ENCODE peak calls at places on chromosomes 2 and 18, in eight cellular contexts. O, C, K, J, U, L, M and D are unnamed samples.

GRCh38 chr2:53770264-53770663 is 2.7 kb downstream of the CHAC2 start:
- DNase-seq in O (no peak), C (no peak), K (no peak), J (no peak), U (no peak), L (no peak), M (no peak), D (no peak)

GRCh38 chr2:128314026-128314347 is 4.7 kb downstream of the HS6ST1 start:
- DNase-seq in O (no peak), C (no peak), K (no peak), J (no peak), U (peak), L (no peak), M (no peak), D (no peak)

GRCh38 chr2:218270721-218271486 is 585 bp downstream of the PNKD start:
- DNase-seq in O (no peak), C (no peak), K (no peak), J (no peak), U (peak), L (no peak), M (no peak), D (no peak)

GRCh38 chr2:206968139-206969086 is 29.1 kb downstream of the CPO start:
- DNase-seq in O (no peak), C (no peak), K (no peak), J (no peak), U (no peak), L (no peak), M (no peak), D (no peak)

GRCh38 chr2:235483313-235483712 is 10.5 kb upstream of the AGAP1 start:
- DNase-seq in O (no peak), C (no peak), K (no peak), J (no peak), U (no peak), L (no peak), M (no peak), D (no peak)

GRCh38 chr2:133293544-133294270 is 274.6 kb downstream of the NCKAP5 start:
- DNase-seq in O (no peak), C (no peak), K (no peak), J (no peak), U (no peak), L (no peak), M (peak), D (no peak)

GRCh38 chr18:70907673-70908072 is 618.8 kb downstream of the SOCS6 start:
- DNase-seq in O (no peak), C (no peak), K (no peak), J (no peak), U (no peak), L (no peak), M (no peak), D (no peak)

GRCh38 chr2:239310401-239311061 is 90.3 kb downstream of the HDAC4 start:
- DNase-seq in O (no peak), C (no peak), K (no peak), J (no peak), U (no peak), L (no peak), M (no peak), D (peak)

GRCh38 chr18:35478520-35479435 is 19.0 kb downstream of the INO80C start:
- DNase-seq in O (no peak), C (no peak), K (peak), J (no peak), U (no peak), L (peak), M (peak), D (no peak)

GRCh38 chr2:130834091-130834922 is 2.4 kb upstream of the ARHGEF4 start:
- DNase-seq in O (no peak), C (no peak), K (no peak), J (no peak), U (no peak), L (peak), M (no peak), D (no peak)

GRCh38 chr2:24971550-24972314 is at the start of gene DNAJC27:
- DNase-seq in O (peak), C (peak), K (peak), J (peak), U (peak), L (peak), M (peak), D (peak)

GRCh38 chr2:11082880-11083279 is 72.4 kb upstream of the SLC66A3 start:
- DNase-seq in O (no peak), C (no peak), K (no peak), J (no peak), U (no peak), L (no peak), M (no peak), D (no peak)

GRCh38 chr2:46943881-46944798 is 28.5 kb upstream of the MCFD2 start:
- DNase-seq in O (peak), C (no peak), K (no peak), J (peak), U (peak), L (no peak), M (no peak), D (no peak)

GRCh38 chr2:177545981-177546600 is 153.5 kb downstream of the AGPS start:
- DNase-seq in O (no peak), C (no peak), K (no peak), J (no peak), U (no peak), L (no peak), M (no peak), D (no peak)

GRCh38 chr2:71417300-71418202 is 35.8 kb upstream of the DYSF start:
- DNase-seq in O (no peak), C (no peak), K (no peak), J (no peak), U (no peak), L (no peak), M (no peak), D (no peak)

GRCh38 chr18:64037812-64038414 is 68.0 kb downstream of the SERPINB8 start:
- DNase-seq in O (no peak), C (no peak), K (peak), J (no peak), U (peak), L (no peak), M (peak), D (no peak)

GRCh38 chr2:171883275-171883893 is 10.7 kb downstream of the SLC25A12 start:
- DNase-seq in O (no peak), C (peak), K (no peak), J (no peak), U (no peak), L (no peak), M (no peak), D (no peak)

GRCh38 chr2:109188485-109188868 is 59.5 kb downstream of the SH3RF3 start:
- DNase-seq in O (no peak), C (no peak), K (no peak), J (no peak), U (no peak), L (no peak), M (no peak), D (no peak)

GRCh38 chr18:24530630-24531111 is 70.2 kb downstream of the HRH4 start:
- DNase-seq in O (no peak), C (no peak), K (peak), J (no peak), U (no peak), L (no peak), M (peak), D (peak)

GRCh38 chr2:201450910-201451329 is 338 bp downstream of the TRAK2 start:
- DNase-seq in O (no peak), C (no peak), K (no peak), J (no peak), U (no peak), L (no peak), M (no peak), D (no peak)

GRCh38 chr2:163471947-163472346 is 263.9 kb downstream of the FIGN start:
- DNase-seq in O (no peak), C (no peak), K (peak), J (no peak), U (no peak), L (no peak), M (peak), D (no peak)

GRCh38 chr2:151381266-151381665 is 23.9 kb downstream of the TNFAIP6 start:
- DNase-seq in O (no peak), C (no peak), K (no peak), J (no peak), U (no peak), L (no peak), M (peak), D (no peak)

GRCh38 chr2:114724513-114724912 is 282.1 kb downstream of the DPP10 start:
- DNase-seq in O (no peak), C (no peak), K (no peak), J (no peak), U (no peak), L (no peak), M (no peak), D (no peak)

GRCh38 chr2:86788881-86789686 is 1.6 kb downstream of the CD8A start:
- DNase-seq in O (no peak), C (no peak), K (no peak), J (no peak), U (no peak), L (no peak), M (no peak), D (no peak)

GRCh38 chr2:8121826-8122505 is 559.9 kb upstream of the ID2 start:
- DNase-seq in O (no peak), C (no peak), K (no peak), J (no peak), U (no peak), L (no peak), M (no peak), D (no peak)

GRCh38 chr2:9317559-9317958 is 105.8 kb downstream of the ITGB1BP1 start:
- DNase-seq in O (no peak), C (no peak), K (no peak), J (no peak), U (no peak), L (no peak), M (no peak), D (no peak)

GRCh38 chr2:46962751-46963150 is 47.1 kb upstream of the MCFD2 start:
- DNase-seq in O (no peak), C (no peak), K (peak), J (no peak), U (no peak), L (no peak), M (no peak), D (no peak)

GRCh38 chr2:217521820-217522219 is 481.0 kb downstream of the TNS1 start:
- DNase-seq in O (no peak), C (no peak), K (peak), J (no peak), U (no peak), L (no peak), M (no peak), D (no peak)

GRCh38 chr2:182894174-182894573 is 27.7 kb upstream of the FRZB start:
- DNase-seq in O (no peak), C (no peak), K (no peak), J (no peak), U (no peak), L (no peak), M (peak), D (no peak)

GRCh38 chr2:105308785-105309540 is 20.6 kb downstream of the TGFBRAP1 start:
- DNase-seq in O (no peak), C (no peak), K (peak), J (no peak), U (no peak), L (peak), M (no peak), D (no peak)

GRCh38 chr2:205835982-205836381 is 153.7 kb downstream of the NRP2 start:
- DNase-seq in O (no peak), C (no peak), K (no peak), J (no peak), U (no peak), L (no peak), M (no peak), D (no peak)

GRCh38 chr18:24052053-24052452 is 37.5 kb downstream of the TTC39C start:
- DNase-seq in O (no peak), C (no peak), K (no peak), J (no peak), U (no peak), L (no peak), M (no peak), D (no peak)